ENCODE peak calls at places on chromosomes 1 and 21, in nine cellular contexts. L, N, M, Q, W, D, J, B and C are unnamed samples.

GRCh38 chr1:39776400-39776713 is 5.2 kb upstream of the OXCT2 start:
- DNase-seq in L (no peak), N (no peak), M (no peak), Q (no peak), W (no peak), D (no peak), J (no peak), B (peak), C (no peak)

GRCh38 chr1:93716974-93717373 is 35.3 kb upstream of the BCAR3 start:
- DNase-seq in L (peak), N (no peak), M (no peak), Q (peak), W (no peak), D (peak), J (no peak), B (no peak), C (peak)

GRCh38 chr1:93722081-93723031 is 40.7 kb upstream of the BCAR3 start:
- DNase-seq in L (no peak), N (no peak), M (no peak), Q (no peak), W (no peak), D (no peak), J (no peak), B (no peak), C (no peak)

GRCh38 chr1:19441048-19441447 is 44.3 kb downstream of the CAPZB start:
- DNase-seq in L (no peak), N (no peak), M (no peak), Q (no peak), W (no peak), D (no peak), J (no peak), B (no peak), C (no peak)

GRCh38 chr21:25790122-25790951 is 55.6 kb downstream of the GABPA start:
- DNase-seq in L (peak), N (no peak), M (no peak), Q (peak), W (no peak), D (peak), J (no peak), B (no peak), C (peak)

GRCh38 chr1:18045206-18045605 is 62.4 kb upstream of the IGSF21 start:
- DNase-seq in L (no peak), N (no peak), M (no peak), Q (no peak), W (no peak), D (no peak), J (no peak), B (no peak), C (no peak)

GRCh38 chr1:221812905-221813597 is 71.2 kb upstream of the DUSP10 start:
- DNase-seq in L (no peak), N (no peak), M (no peak), Q (no peak), W (no peak), D (no peak), J (no peak), B (no peak), C (no peak)

GRCh38 chr1:167171286-167171929 is 49.3 kb upstream of the POU2F1 start:
- DNase-seq in L (peak), N (peak), M (no peak), Q (peak), W (no peak), D (no peak), J (no peak), B (no peak), C (peak)

GRCh38 chr1:109457819-109458218 is 8.5 kb upstream of the SYPL2 start:
- DNase-seq in L (no peak), N (no peak), M (no peak), Q (no peak), W (no peak), D (no peak), J (no peak), B (no peak), C (no peak)

GRCh38 chr1:154422521-154422920 is 17.4 kb downstream of the IL6R start:
- DNase-seq in L (no peak), N (no peak), M (no peak), Q (no peak), W (no peak), D (no peak), J (peak), B (no peak), C (no peak)

GRCh38 chr1:177505905-177506590 is 335.3 kb downstream of the BRINP2 start:
- DNase-seq in L (no peak), N (no peak), M (no peak), Q (no peak), W (no peak), D (no peak), J (no peak), B (no peak), C (peak)

GRCh38 chr1:16220101-16220500 is 7.6 kb upstream of the ARHGEF19 start:
- DNase-seq in L (no peak), N (no peak), M (no peak), Q (no peak), W (no peak), D (no peak), J (no peak), B (no peak), C (no peak)

GRCh38 chr1:165895451-165895871 is 68.0 kb downstream of the UCK2 start:
- DNase-seq in L (peak), N (no peak), M (no peak), Q (peak), W (no peak), D (no peak), J (no peak), B (no peak), C (peak)

GRCh38 chr21:34510148-34511142 is 1.6 kb downstream of the KCNE1 start:
- DNase-seq in L (peak), N (no peak), M (peak), Q (peak), W (peak), D (no peak), J (peak), B (peak), C (peak)

GRCh38 chr1:152037920-152038658 is 1.3 kb upstream of the S100A11 start:
- DNase-seq in L (no peak), N (no peak), M (no peak), Q (no peak), W (no peak), D (no peak), J (no peak), B (no peak), C (no peak)

GRCh38 chr1:154556422-154556821 is 2.0 kb downstream of the UBE2Q1 start:
- DNase-seq in L (peak), N (no peak), M (no peak), Q (no peak), W (no peak), D (no peak), J (no peak), B (no peak), C (peak)

GRCh38 chr1:199593475-199593874 is 434.0 kb upstream of the NR5A2 start:
- DNase-seq in L (no peak), N (no peak), M (no peak), Q (no peak), W (no peak), D (no peak), J (no peak), B (no peak), C (no peak)

GRCh38 chr1:245894843-245895242 is 612.2 kb downstream of the SMYD3 start:
- DNase-seq in L (no peak), N (no peak), M (no peak), Q (no peak), W (no peak), D (no peak), J (no peak), B (no peak), C (no peak)

GRCh38 chr1:203229471-203230178 is at the start of gene CHIT1:
- DNase-seq in L (no peak), N (no peak), M (no peak), Q (no peak), W (no peak), D (no peak), J (no peak), B (peak), C (peak)

GRCh38 chr1:202501281-202501680 is 152.8 kb downstream of the PPP1R12B start:
- DNase-seq in L (peak), N (peak), M (no peak), Q (peak), W (no peak), D (no peak), J (no peak), B (no peak), C (peak)

GRCh38 chr1:55580845-55581332 is 365.7 kb upstream of the USP24 start:
- DNase-seq in L (peak), N (no peak), M (no peak), Q (peak), W (no peak), D (no peak), J (no peak), B (no peak), C (peak)

GRCh38 chr1:182114627-182115023 is 53.1 kb upstream of the ZNF648 start:
- DNase-seq in L (no peak), N (no peak), M (no peak), Q (no peak), W (no peak), D (no peak), J (no peak), B (no peak), C (no peak)

GRCh38 chr1:19113362-19114092 is 96.5 kb downstream of the UBR4 start:
- DNase-seq in L (peak), N (peak), M (peak), Q (peak), W (peak), D (peak), J (no peak), B (no peak), C (peak)

GRCh38 chr1:202858306-202858705 is 30.6 kb downstream of the RABIF start:
- DNase-seq in L (no peak), N (no peak), M (no peak), Q (no peak), W (no peak), D (no peak), J (no peak), B (no peak), C (peak)

GRCh38 chr1:161071886-161072371 is 2.2 kb upstream of the ARHGAP30 start:
- DNase-seq in L (peak), N (no peak), M (peak), Q (peak), W (peak), D (no peak), J (no peak), B (no peak), C (peak)

GRCh38 chr1:25991937-25992688 is 5.8 kb downstream of the PAFAH2 start:
- DNase-seq in L (peak), N (no peak), M (no peak), Q (no peak), W (no peak), D (no peak), J (no peak), B (no peak), C (peak)

GRCh38 chr1:38964140-38964548 is 22.5 kb upstream of the RHBDL2 start:
- DNase-seq in L (no peak), N (no peak), M (no peak), Q (no peak), W (no peak), D (no peak), J (no peak), B (no peak), C (no peak)

GRCh38 chr1:93681549-93682412 is at the start of gene BCAR3:
- DNase-seq in L (peak), N (peak), M (peak), Q (peak), W (peak), D (no peak), J (peak), B (peak), C (peak)

GRCh38 chr1:181087400-181087901 is 1.0 kb upstream of the IER5 start:
- DNase-seq in L (peak), N (no peak), M (no peak), Q (no peak), W (no peak), D (no peak), J (no peak), B (no peak), C (peak)

GRCh38 chr1:192539450-192540132 is 36.0 kb upstream of the RGS1 start:
- DNase-seq in L (peak), N (no peak), M (no peak), Q (peak), W (peak), D (peak), J (no peak), B (no peak), C (peak)

GRCh38 chr1:5758859-5759578 is 233.2 kb downstream of the NPHP4 start:
- DNase-seq in L (no peak), N (no peak), M (no peak), Q (no peak), W (no peak), D (no peak), J (peak), B (no peak), C (no peak)

GRCh38 chr1:224432672-224433040 is 1.9 kb downstream of the WDR26 start:
- DNase-seq in L (peak), N (no peak), M (no peak), Q (peak), W (no peak), D (no peak), J (no peak), B (no peak), C (peak)

GRCh38 chr21:42513985-42514882 is 582 bp downstream of the SLC37A1 start:
- DNase-seq in L (peak), N (peak), M (peak), Q (no peak), W (peak), D (no peak), J (peak), B (peak), C (no peak)

GRCh38 chr1:93756656-93757055 is 75.0 kb upstream of the BCAR3 start:
- DNase-seq in L (peak), N (no peak), M (no peak), Q (no peak), W (no peak), D (no peak), J (no peak), B (no peak), C (no peak)

GRCh38 chr21:40466893-40467483 is 380.0 kb downstream of the DSCAM start:
- DNase-seq in L (peak), N (peak), M (no peak), Q (no peak), W (no peak), D (no peak), J (no peak), B (no peak), C (peak)

GRCh38 chr1:68449901-68450300 is at the start of gene RPE65:
- DNase-seq in L (peak), N (no peak), M (no peak), Q (no peak), W (no peak), D (no peak), J (no peak), B (no peak), C (no peak)

GRCh38 chr21:35730325-35730724 is 330.0 kb downstream of the SETD4 start:
- DNase-seq in L (no peak), N (no peak), M (no peak), Q (no peak), W (no peak), D (no peak), J (no peak), B (no peak), C (no peak)

GRCh38 chr1:24861821-24862727 is 68.0 kb downstream of the RUNX3 start:
- DNase-seq in L (peak), N (no peak), M (no peak), Q (no peak), W (no peak), D (no peak), J (no peak), B (no peak), C (no peak)
- TF ChIP-seq CTCF in L (no peak), N (no peak), M (peak), Q (peak), W (no peak), D (no peak), J (no peak), B (peak), C (no peak)

GRCh38 chr1:24551290-24551859 is 4.5 kb upstream of the NCMAP start:
- DNase-seq in L (no peak), N (no peak), M (no peak), Q (no peak), W (no peak), D (no peak), J (no peak), B (no peak), C (no peak)

GRCh38 chr1:24553931-24554330 is 2.0 kb upstream of the NCMAP start:
- DNase-seq in L (no peak), N (no peak), M (no peak), Q (no peak), W (no peak), D (no peak), J (no peak), B (no peak), C (no peak)

GRCh38 chr1:24555591-24556413 is at the start of gene NCMAP:
- DNase-seq in L (no peak), N (no peak), M (peak), Q (no peak), W (peak), D (no peak), J (peak), B (peak), C (no peak)

GRCh38 chr1:24554714-24555113 is 1.2 kb upstream of the NCMAP start:
- DNase-seq in L (no peak), N (no peak), M (no peak), Q (no peak), W (no peak), D (no peak), J (no peak), B (no peak), C (no peak)

DNA sequence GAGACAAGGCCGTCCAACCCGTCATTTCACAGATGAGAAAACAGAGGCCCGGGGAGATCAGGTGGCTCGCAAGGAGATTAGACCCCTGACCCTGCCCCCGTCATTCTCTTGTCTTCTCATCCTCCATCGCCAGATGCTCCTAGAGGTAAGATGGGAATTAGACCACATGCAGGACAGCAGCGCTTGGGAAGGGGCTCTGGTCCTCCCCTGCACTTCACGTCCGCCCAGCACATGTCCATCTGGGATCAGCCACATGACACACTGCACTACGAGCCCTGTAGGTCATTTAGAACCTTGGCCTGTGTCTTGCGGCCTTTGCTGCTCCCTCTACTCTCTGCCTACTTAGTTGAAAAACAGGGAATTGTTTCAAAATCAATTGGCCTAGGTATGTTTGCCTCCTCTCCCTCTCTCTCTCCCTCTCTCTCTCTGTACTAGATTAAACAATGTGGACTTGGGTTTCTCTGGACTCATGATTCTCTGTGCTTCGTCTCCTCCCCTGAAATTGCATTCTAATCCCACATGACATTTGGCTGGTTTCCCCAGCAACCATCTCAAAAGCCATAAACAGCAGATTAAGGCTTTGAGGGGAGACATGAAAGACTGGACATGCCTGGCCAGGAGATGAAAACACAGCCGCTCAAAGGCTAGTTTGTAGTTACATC is 3.8 kb upstream of the NCMAP start:
- DNase-seq in L (peak), N (no peak), M (no peak), Q (peak), W (no peak), D (peak), J (peak), B (no peak), C (no peak)
- TF ChIP-seq CTCF in L (no peak), N (no peak), M (no peak), Q (no peak), W (no peak), D (no peak), J (no peak), B (no peak), C (no peak)

GRCh38 chr1:168391759-168392681 is 111.3 kb downstream of the TBX19 start:
- DNase-seq in L (peak), N (no peak), M (no peak), Q (no peak), W (no peak), D (no peak), J (no peak), B (no peak), C (no peak)

GRCh38 chr1:168390261-168390660 is 109.6 kb downstream of the TBX19 start:
- DNase-seq in L (no peak), N (no peak), M (no peak), Q (no peak), W (no peak), D (no peak), J (no peak), B (no peak), C (no peak)

GRCh38 chr1:168387781-168388760 is 107.4 kb downstream of the TBX19 start:
- DNase-seq in L (no peak), N (no peak), M (no peak), Q (no peak), W (no peak), D (no peak), J (no peak), B (no peak), C (no peak)

GRCh38 chr1:168386492-168386891 is 105.8 kb downstream of the TBX19 start:
- DNase-seq in L (no peak), N (no peak), M (no peak), Q (no peak), W (no peak), D (no peak), J (no peak), B (no peak), C (no peak)

DNA sequence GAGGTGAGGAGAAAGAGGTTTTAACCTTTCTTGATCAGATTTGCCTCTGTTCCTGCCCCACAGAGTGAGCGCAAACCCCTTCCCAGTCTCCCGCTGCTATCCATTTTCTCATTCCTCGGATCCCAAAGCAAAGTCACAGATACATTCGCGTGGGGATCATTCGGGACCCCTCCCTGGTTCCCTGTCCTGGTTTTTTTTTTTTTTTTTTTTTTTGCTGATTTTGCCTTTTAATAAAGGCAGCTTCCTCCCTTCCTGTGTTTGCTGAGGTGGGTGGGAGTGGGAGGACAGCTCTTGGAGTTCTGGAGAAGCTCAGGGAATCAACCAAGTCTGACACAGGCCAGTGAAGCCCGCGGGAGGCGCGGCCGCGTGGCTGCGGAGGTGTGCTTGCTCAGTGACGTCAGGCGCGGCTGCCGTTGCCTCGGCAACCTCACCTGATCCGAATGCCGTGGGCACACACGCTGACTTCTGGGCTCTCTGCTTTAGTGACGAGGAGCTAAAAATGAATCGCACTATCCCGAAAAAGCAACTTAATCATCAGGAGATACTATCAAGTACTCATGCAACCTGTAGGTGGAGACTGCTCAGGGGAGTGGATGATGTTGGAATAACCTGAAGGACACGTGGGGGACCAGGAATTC is 106.4 kb downstream of the TBX19 start:
- DNase-seq in L (peak), N (peak), M (peak), Q (no peak), W (peak), D (no peak), J (peak), B (peak), C (peak)
- TF ChIP-seq CTCF in L (no peak), N (no peak), M (peak), Q (no peak), W (no peak), D (no peak), J (no peak), B (no peak), C (no peak)

DNA sequence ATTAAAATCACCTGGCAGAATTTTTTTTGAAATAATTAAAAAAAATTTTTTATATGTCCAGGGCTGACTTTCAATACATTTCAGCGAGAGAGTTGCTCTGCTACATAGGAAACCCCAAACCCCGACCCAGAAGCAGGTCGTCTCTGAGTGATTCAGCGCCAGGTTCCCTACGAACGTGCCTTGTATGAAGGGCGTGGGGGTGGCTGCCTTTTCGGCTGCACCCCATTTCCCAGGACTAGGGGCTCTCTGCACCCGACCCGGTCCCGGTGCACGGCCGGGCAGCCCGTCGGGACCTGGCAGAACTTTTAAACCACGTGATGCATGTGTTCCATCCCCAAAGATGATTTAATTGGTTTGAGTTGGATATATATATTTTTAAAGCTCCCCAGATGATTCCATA is 15.8 kb upstream of the SCYL3 start:
- DNase-seq in L (no peak), N (no peak), M (no peak), Q (no peak), W (no peak), D (no peak), J (no peak), B (peak), C (no peak)
- TF ChIP-seq CTCF in L (no peak), N (no peak), M (no peak), Q (no peak), W (no peak), D (no peak), J (no peak), B (no peak), C (no peak)